ENCODE peak calls at places on chromosomes 1 and 21, in eight cellular contexts. One of them, this sample, is unnamed.

GRCh38 chr1:68442006-68442405 is 7.7 kb downstream of the RPE65 start:
- DNase-seq in tibial nerve: no peak
- DNase-seq in heart left ventricle: no peak
- DNase-seq in breast epithelium: no peak
- DNase-seq in uterus: no peak
- DNase-seq in GM12878: no peak
- DNase-seq in IMR-90: no peak
- DNase-seq in spleen: no peak
- DNase-seq in this sample: no peak

GRCh38 chr1:109617291-109617801 is 2.1 kb downstream of the GNAT2 start:
- DNase-seq in tibial nerve: no peak
- DNase-seq in heart left ventricle: no peak
- DNase-seq in breast epithelium: no peak
- DNase-seq in uterus: no peak
- DNase-seq in GM12878: no peak
- DNase-seq in IMR-90: peak; percentile 97
- DNase-seq in spleen: no peak
- DNase-seq in this sample: peak; percentile 93

GRCh38 chr1:2009297-2010053 is 5.9 kb upstream of the CFAP74 start:
- DNase-seq in tibial nerve: no peak
- DNase-seq in heart left ventricle: no peak
- DNase-seq in breast epithelium: no peak
- DNase-seq in uterus: no peak
- DNase-seq in GM12878: no peak
- DNase-seq in IMR-90: no peak
- DNase-seq in spleen: no peak
- DNase-seq in this sample: no peak

GRCh38 chr1:52192436-52192835 is 50.5 kb downstream of the ZFYVE9 start:
- DNase-seq in tibial nerve: no peak
- DNase-seq in heart left ventricle: no peak
- DNase-seq in breast epithelium: no peak
- DNase-seq in uterus: no peak
- DNase-seq in GM12878: no peak
- DNase-seq in IMR-90: peak; percentile 18
- DNase-seq in spleen: no peak
- DNase-seq in this sample: no peak

GRCh38 chr1:62588000-62588399 is 9.3 kb upstream of the ANGPTL3 start:
- DNase-seq in tibial nerve: no peak
- DNase-seq in heart left ventricle: no peak
- DNase-seq in breast epithelium: no peak
- DNase-seq in uterus: no peak
- DNase-seq in GM12878: no peak
- DNase-seq in IMR-90: peak; percentile 57
- DNase-seq in spleen: no peak
- DNase-seq in this sample: no peak

GRCh38 chr1:162070825-162071224 is 1.3 kb downstream of the NOS1AP start:
- DNase-seq in tibial nerve: no peak
- DNase-seq in heart left ventricle: no peak
- DNase-seq in breast epithelium: no peak
- DNase-seq in uterus: no peak
- DNase-seq in GM12878: no peak
- DNase-seq in IMR-90: no peak
- DNase-seq in spleen: no peak
- DNase-seq in this sample: peak; percentile 12

GRCh38 chr21:26851109-26851944 is 6.1 kb upstream of the ADAMTS1 start:
- DNase-seq in tibial nerve: no peak
- DNase-seq in heart left ventricle: no peak
- DNase-seq in breast epithelium: no peak
- DNase-seq in uterus: no peak
- DNase-seq in GM12878: no peak
- DNase-seq in IMR-90: no peak
- DNase-seq in spleen: no peak
- DNase-seq in this sample: no peak

GRCh38 chr1:209076688-209077087 is 506.8 kb upstream of the CAMK1G start:
- DNase-seq in tibial nerve: no peak
- DNase-seq in heart left ventricle: no peak
- DNase-seq in breast epithelium: no peak
- DNase-seq in uterus: no peak
- DNase-seq in GM12878: no peak
- DNase-seq in IMR-90: no peak
- DNase-seq in spleen: no peak
- DNase-seq in this sample: peak; percentile 10

GRCh38 chr1:165580931-165581871 is 37.4 kb downstream of the LRRC52 start:
- DNase-seq in tibial nerve: no peak
- DNase-seq in heart left ventricle: no peak
- DNase-seq in breast epithelium: no peak
- DNase-seq in uterus: no peak
- DNase-seq in GM12878: no peak
- DNase-seq in IMR-90: peak; percentile 10
- DNase-seq in spleen: no peak
- DNase-seq in this sample: no peak

GRCh38 chr1:177983824-177984528 is 14.1 kb upstream of the SEC16B start:
- DNase-seq in tibial nerve: peak; percentile 62
- DNase-seq in heart left ventricle: peak; percentile 65
- DNase-seq in breast epithelium: no peak
- DNase-seq in uterus: peak; percentile 64
- DNase-seq in GM12878: no peak
- DNase-seq in IMR-90: peak; percentile 98
- DNase-seq in spleen: no peak
- DNase-seq in this sample: no peak

GRCh38 chr1:228377664-228378452 is 28.8 kb downstream of the TRIM11 start:
- DNase-seq in tibial nerve: no peak
- DNase-seq in heart left ventricle: peak; percentile 34
- DNase-seq in breast epithelium: no peak
- DNase-seq in uterus: no peak
- DNase-seq in GM12878: no peak
- DNase-seq in IMR-90: no peak
- DNase-seq in spleen: peak; percentile 78
- DNase-seq in this sample: no peak

GRCh38 chr1:7267493-7267892 is 482.2 kb downstream of the CAMTA1 start:
- DNase-seq in tibial nerve: no peak
- DNase-seq in heart left ventricle: no peak
- DNase-seq in breast epithelium: no peak
- DNase-seq in uterus: no peak
- DNase-seq in GM12878: no peak
- DNase-seq in IMR-90: peak; percentile 95
- DNase-seq in spleen: no peak
- DNase-seq in this sample: no peak

GRCh38 chr1:202580604-202581003 is 129.7 kb downstream of the SYT2 start:
- DNase-seq in tibial nerve: no peak
- DNase-seq in heart left ventricle: no peak
- DNase-seq in breast epithelium: no peak
- DNase-seq in uterus: no peak
- DNase-seq in GM12878: no peak
- DNase-seq in IMR-90: no peak
- DNase-seq in spleen: no peak
- DNase-seq in this sample: no peak

GRCh38 chr1:84782311-84782771 is 92.1 kb upstream of the SSX2IP start:
- DNase-seq in tibial nerve: peak; percentile 50
- DNase-seq in heart left ventricle: peak; percentile 62
- DNase-seq in breast epithelium: no peak
- DNase-seq in uterus: peak; percentile 31
- DNase-seq in GM12878: no peak
- DNase-seq in IMR-90: peak; percentile 17
- DNase-seq in spleen: peak; percentile 89
- DNase-seq in this sample: peak; percentile 48

GRCh38 chr1:92961896-92962752 is 862 bp upstream of the DIPK1A start:
- DNase-seq in tibial nerve: peak; percentile 53
- DNase-seq in heart left ventricle: peak; percentile 55
- DNase-seq in breast epithelium: no peak
- DNase-seq in uterus: peak; percentile 60
- DNase-seq in GM12878: peak; percentile 82
- DNase-seq in IMR-90: peak; percentile 38
- DNase-seq in spleen: no peak
- DNase-seq in this sample: peak; percentile 9

GRCh38 chr1:63935148-63935547 is 161.3 kb downstream of the ROR1 start:
- DNase-seq in tibial nerve: no peak
- DNase-seq in heart left ventricle: peak; percentile 43
- DNase-seq in breast epithelium: no peak
- DNase-seq in uterus: no peak
- DNase-seq in GM12878: no peak
- DNase-seq in IMR-90: no peak
- DNase-seq in spleen: no peak
- DNase-seq in this sample: no peak

GRCh38 chr1:198620951-198621824 is 17.7 kb upstream of the PTPRC start:
- DNase-seq in tibial nerve: no peak
- DNase-seq in heart left ventricle: no peak
- DNase-seq in breast epithelium: no peak
- DNase-seq in uterus: no peak
- DNase-seq in GM12878: peak; percentile 93
- DNase-seq in IMR-90: no peak
- DNase-seq in spleen: peak; percentile 87
- DNase-seq in this sample: no peak

GRCh38 chr1:230907472-230908205 is 39.3 kb upstream of the C1orf198 start:
- DNase-seq in tibial nerve: no peak
- DNase-seq in heart left ventricle: no peak
- DNase-seq in breast epithelium: no peak
- DNase-seq in uterus: no peak
- DNase-seq in GM12878: no peak
- DNase-seq in IMR-90: no peak
- DNase-seq in spleen: no peak
- DNase-seq in this sample: no peak

GRCh38 chr1:11802973-11803885 is 2.5 kb downstream of the MTHFR start:
- DNase-seq in tibial nerve: peak; percentile 90
- DNase-seq in heart left ventricle: peak; percentile 98
- DNase-seq in breast epithelium: peak; percentile 71
- DNase-seq in uterus: peak; percentile 95
- DNase-seq in GM12878: peak; percentile 42
- DNase-seq in IMR-90: peak; percentile 97
- DNase-seq in spleen: peak; percentile 97
- DNase-seq in this sample: peak; percentile 97

GRCh38 chr1:29459551-29459945 is 223.2 kb downstream of the PTPRU start:
- DNase-seq in tibial nerve: no peak
- DNase-seq in heart left ventricle: no peak
- DNase-seq in breast epithelium: no peak
- DNase-seq in uterus: no peak
- DNase-seq in GM12878: no peak
- DNase-seq in IMR-90: no peak
- DNase-seq in spleen: peak; percentile 33
- DNase-seq in this sample: no peak

GRCh38 chr1:243322326-243322725 is 66.5 kb downstream of the SDCCAG8 start:
- DNase-seq in tibial nerve: no peak
- DNase-seq in heart left ventricle: no peak
- DNase-seq in breast epithelium: no peak
- DNase-seq in uterus: no peak
- DNase-seq in GM12878: no peak
- DNase-seq in IMR-90: no peak
- DNase-seq in spleen: no peak
- DNase-seq in this sample: no peak

GRCh38 chr1:117058810-117059209 is 1.3 kb upstream of the TTF2 start:
- DNase-seq in tibial nerve: no peak
- DNase-seq in heart left ventricle: no peak
- DNase-seq in breast epithelium: no peak
- DNase-seq in uterus: no peak
- DNase-seq in GM12878: no peak
- DNase-seq in IMR-90: no peak
- DNase-seq in spleen: no peak
- DNase-seq in this sample: no peak
- H3K27ac ChIP-seq in tibial nerve: no peak overlapping the region
- H3K27ac ChIP-seq in heart left ventricle: no peak overlapping the region
- H3K27ac ChIP-seq in breast epithelium: no peak overlapping the region
- H3K27ac ChIP-seq in uterus: no peak overlapping the region
- H3K27ac ChIP-seq in GM12878: peak overlapping the region; percentile 90
- H3K27ac ChIP-seq in IMR-90: no peak overlapping the region
- H3K27ac ChIP-seq in spleen: peak overlapping the region; percentile 88
- H3K27ac ChIP-seq in this sample: no peak overlapping the region

GRCh38 chr1:205226868-205227583 is 720 bp upstream of the TMCC2 start:
- DNase-seq in tibial nerve: no peak
- DNase-seq in heart left ventricle: no peak
- DNase-seq in breast epithelium: no peak
- DNase-seq in uterus: peak; percentile 33
- DNase-seq in GM12878: no peak
- DNase-seq in IMR-90: peak; percentile 43
- DNase-seq in spleen: no peak
- DNase-seq in this sample: peak; percentile 37

GRCh38 chr1:205225901-205226765 is 1.6 kb upstream of the TMCC2 start:
- DNase-seq in tibial nerve: no peak
- DNase-seq in heart left ventricle: no peak
- DNase-seq in breast epithelium: peak; percentile 28
- DNase-seq in uterus: peak; percentile 29
- DNase-seq in GM12878: no peak
- DNase-seq in IMR-90: no peak
- DNase-seq in spleen: no peak
- DNase-seq in this sample: no peak

GRCh38 chr1:205228052-205228451 is 306 bp downstream of the TMCC2 start:
- DNase-seq in tibial nerve: no peak
- DNase-seq in heart left ventricle: no peak
- DNase-seq in breast epithelium: no peak
- DNase-seq in uterus: no peak
- DNase-seq in GM12878: no peak
- DNase-seq in IMR-90: no peak
- DNase-seq in spleen: no peak
- DNase-seq in this sample: no peak

GRCh38 chr1:205229399-205229861 is 1.7 kb downstream of the TMCC2 start:
- DNase-seq in tibial nerve: peak; percentile 28
- DNase-seq in heart left ventricle: peak; percentile 55
- DNase-seq in breast epithelium: peak; percentile 33
- DNase-seq in uterus: peak; percentile 73
- DNase-seq in GM12878: no peak
- DNase-seq in IMR-90: peak; percentile 57
- DNase-seq in spleen: no peak
- DNase-seq in this sample: peak; percentile 14

GRCh38 chr1:205227584-205228006 is at the start of gene TMCC2:
- DNase-seq in tibial nerve: peak; percentile 73
- DNase-seq in heart left ventricle: peak; percentile 88
- DNase-seq in breast epithelium: peak; percentile 67
- DNase-seq in uterus: peak; percentile 93
- DNase-seq in GM12878: no peak
- DNase-seq in IMR-90: peak; percentile 84
- DNase-seq in spleen: peak; percentile 94
- DNase-seq in this sample: peak; percentile 81
- TF ChIP-seq POLR2A in tibial nerve: peak; percentile 53
- TF ChIP-seq POLR2A in heart left ventricle: peak; percentile 64
- TF ChIP-seq POLR2A in breast epithelium: no peak
- TF ChIP-seq POLR2A in uterus: peak; percentile 60
- TF ChIP-seq POLR2A in GM12878: no peak
- TF ChIP-seq POLR2A in IMR-90: no peak
- TF ChIP-seq POLR2A in spleen: no peak
- TF ChIP-seq POLR2A in this sample: no peak

DNA sequence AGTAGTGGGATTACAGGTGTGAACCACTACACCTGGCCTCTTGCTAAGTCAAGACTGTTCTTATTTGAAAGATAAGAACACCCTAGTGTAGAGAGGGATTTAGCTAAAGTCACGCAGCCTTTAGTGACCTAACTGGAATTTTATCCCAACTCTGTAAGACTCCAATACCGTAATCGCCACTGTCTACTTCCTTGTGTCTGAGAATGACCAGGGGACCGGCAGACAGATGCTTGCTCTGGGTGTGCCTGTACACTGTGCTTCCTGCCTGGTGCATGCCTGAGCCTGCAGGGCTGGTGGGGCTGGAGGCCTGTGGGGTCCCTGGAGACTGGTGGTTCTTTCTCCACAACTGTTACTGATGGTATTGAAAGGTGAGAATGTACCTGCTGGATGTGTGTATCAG is 15.3 kb downstream of the MFSD2A start:
- DNase-seq in tibial nerve: no peak
- DNase-seq in heart left ventricle: no peak
- DNase-seq in breast epithelium: no peak
- DNase-seq in uterus: no peak
- DNase-seq in GM12878: no peak
- DNase-seq in IMR-90: no peak
- DNase-seq in spleen: no peak
- DNase-seq in this sample: no peak
- H3K27ac ChIP-seq in tibial nerve: no peak overlapping the region
- H3K27ac ChIP-seq in heart left ventricle: no peak overlapping the region
- H3K27ac ChIP-seq in breast epithelium: no peak overlapping the region
- H3K27ac ChIP-seq in uterus: no peak overlapping the region
- H3K27ac ChIP-seq in GM12878: no peak overlapping the region
- H3K27ac ChIP-seq in IMR-90: no peak overlapping the region
- H3K27ac ChIP-seq in spleen: no peak overlapping the region
- H3K27ac ChIP-seq in this sample: no peak overlapping the region

GRCh38 chr1:235078480-235078803 is 50.2 kb downstream of the TOMM20 start:
- DNase-seq in tibial nerve: no peak
- DNase-seq in heart left ventricle: no peak
- DNase-seq in breast epithelium: no peak
- DNase-seq in uterus: no peak
- DNase-seq in GM12878: no peak
- DNase-seq in IMR-90: no peak
- DNase-seq in spleen: no peak
- DNase-seq in this sample: no peak
- TF ChIP-seq POLR2A in tibial nerve: no peak
- TF ChIP-seq POLR2A in heart left ventricle: no peak
- TF ChIP-seq POLR2A in breast epithelium: no peak
- TF ChIP-seq POLR2A in uterus: no peak
- TF ChIP-seq POLR2A in GM12878: no peak
- TF ChIP-seq POLR2A in IMR-90: no peak
- TF ChIP-seq POLR2A in spleen: no peak
- TF ChIP-seq POLR2A in this sample: no peak